ENCODE peak calls at places on chromosomes 12 and 14, in eight cellular contexts. I is endothelial cell of umbilical vein, U is K562, N is SK-N-SH, J is A549, P is HCT116, T is HepG2, O is H1. E is an unnamed sample.
A peak's percentile ranks its signal among the peaks of the same experiment; 100 is the strongest.

GRCh38 chr12:116784238-116784612 is 46.1 kb downstream of the RNFT2 start:
- DNase-seq in I (no peak), U (peak; percentile 84), N (peak; percentile 25), J (peak; percentile 55), P (peak; percentile 18), T (no peak), O (no peak), E (peak; percentile 50)

GRCh38 chr14:99511421-99512109 is 30.4 kb downstream of the CCNK start:
- DNase-seq in I (no peak), U (no peak), N (peak; percentile 21), J (no peak), P (no peak), T (no peak), O (no peak), E (no peak)

GRCh38 chr14:52048641-52049204 is 20.1 kb downstream of the NID2 start:
- DNase-seq in I (no peak), U (no peak), N (no peak), J (no peak), P (no peak), T (no peak), O (no peak), E (no peak)

GRCh38 chr12:89731064-89731463 is 22.4 kb upstream of the ATP2B1 start:
- DNase-seq in I (no peak), U (no peak), N (no peak), J (no peak), P (no peak), T (no peak), O (no peak), E (no peak)

GRCh38 chr12:39852346-39852745 is 232.7 kb upstream of the ABCD2 start:
- DNase-seq in I (no peak), U (no peak), N (no peak), J (no peak), P (no peak), T (no peak), O (no peak), E (no peak)

GRCh38 chr12:92821142-92821541 is 108.0 kb downstream of the EEA1 start:
- DNase-seq in I (peak; percentile 43), U (no peak), N (no peak), J (no peak), P (no peak), T (no peak), O (no peak), E (no peak)

GRCh38 chr14:99729991-99730875 is 46.1 kb downstream of the CYP46A1 start:
- DNase-seq in I (peak; percentile 58), U (peak; percentile 71), N (peak; percentile 97), J (peak; percentile 77), P (no peak), T (peak; percentile 93), O (peak; percentile 100), E (peak; percentile 43)

GRCh38 chr12:6700646-6701051 is at the start of gene PIANP:
- DNase-seq in I (no peak), U (peak; percentile 25), N (peak; percentile 92), J (peak; percentile 30), P (no peak), T (no peak), O (peak; percentile 72), E (no peak)

GRCh38 chr14:51323492-51323891 is 83.4 kb downstream of the TMX1 start:
- DNase-seq in I (no peak), U (no peak), N (no peak), J (no peak), P (no peak), T (no peak), O (no peak), E (no peak)

GRCh38 chr14:38721822-38722431 is 381.1 kb downstream of the SEC23A start:
- DNase-seq in I (peak; percentile 89), U (peak; percentile 12), N (peak; percentile 4), J (peak; percentile 18), P (peak; percentile 40), T (peak; percentile 77), O (peak; percentile 88), E (peak; percentile 48)

GRCh38 chr12:19972325-19973288 is 395.7 kb upstream of the PDE3A start:
- DNase-seq in I (no peak), U (no peak), N (no peak), J (no peak), P (no peak), T (no peak), O (no peak), E (no peak)

GRCh38 chr14:88505621-88506020 is 49.2 kb downstream of the PTPN21 start:
- DNase-seq in I (no peak), U (no peak), N (no peak), J (no peak), P (no peak), T (no peak), O (no peak), E (no peak)

GRCh38 chr12:103800252-103800771 is 40.7 kb downstream of the NT5DC3 start:
- DNase-seq in I (peak; percentile 85), U (no peak), N (peak; percentile 24), J (no peak), P (no peak), T (peak; percentile 47), O (no peak), E (peak; percentile 37)

GRCh38 chr12:29148958-29149690 is at the start of gene FAR2:
- DNase-seq in I (peak; percentile 61), U (peak; percentile 53), N (peak; percentile 85), J (peak; percentile 16), P (no peak), T (no peak), O (peak; percentile 75), E (peak; percentile 98)

GRCh38 chr12:32454075-32454474 is 54.7 kb downstream of the FGD4 start:
- DNase-seq in I (peak; percentile 68), U (no peak), N (no peak), J (peak; percentile 47), P (peak; percentile 35), T (no peak), O (no peak), E (no peak)

GRCh38 chr12:5941907-5942306 is 3.2 kb downstream of the ANO2 start:
- DNase-seq in I (no peak), U (no peak), N (no peak), J (no peak), P (no peak), T (no peak), O (no peak), E (no peak)

GRCh38 chr14:89367449-89368120 is 49.4 kb downstream of the FOXN3 start:
- DNase-seq in I (no peak), U (no peak), N (no peak), J (no peak), P (no peak), T (no peak), O (no peak), E (no peak)

GRCh38 chr12:13234045-13234641 is 37.6 kb downstream of the EMP1 start:
- DNase-seq in I (peak; percentile 77), U (peak; percentile 14), N (peak; percentile 46), J (peak; percentile 73), P (peak; percentile 61), T (peak; percentile 34), O (peak; percentile 69), E (peak; percentile 57)

GRCh38 chr12:28023156-28023887 is 50.8 kb upstream of the PTHLH start:
- DNase-seq in I (peak; percentile 74), U (no peak), N (no peak), J (no peak), P (peak; percentile 53), T (peak; percentile 20), O (no peak), E (peak; percentile 68)

GRCh38 chr14:67432088-67432564 is 20.2 kb upstream of the PLEK2 start:
- DNase-seq in I (no peak), U (no peak), N (no peak), J (no peak), P (no peak), T (no peak), O (no peak), E (no peak)

GRCh38 chr14:95496111-95496681 is 20.3 kb downstream of the SYNE3 start:
- DNase-seq in I (peak; percentile 10), U (no peak), N (no peak), J (no peak), P (no peak), T (no peak), O (no peak), E (peak; percentile 42)
- TF ChIP-seq MAX in I (no peak), U (no peak), N (no peak), J (no peak), P (no peak), T (no peak), O (no peak), E (no peak)

DNA sequence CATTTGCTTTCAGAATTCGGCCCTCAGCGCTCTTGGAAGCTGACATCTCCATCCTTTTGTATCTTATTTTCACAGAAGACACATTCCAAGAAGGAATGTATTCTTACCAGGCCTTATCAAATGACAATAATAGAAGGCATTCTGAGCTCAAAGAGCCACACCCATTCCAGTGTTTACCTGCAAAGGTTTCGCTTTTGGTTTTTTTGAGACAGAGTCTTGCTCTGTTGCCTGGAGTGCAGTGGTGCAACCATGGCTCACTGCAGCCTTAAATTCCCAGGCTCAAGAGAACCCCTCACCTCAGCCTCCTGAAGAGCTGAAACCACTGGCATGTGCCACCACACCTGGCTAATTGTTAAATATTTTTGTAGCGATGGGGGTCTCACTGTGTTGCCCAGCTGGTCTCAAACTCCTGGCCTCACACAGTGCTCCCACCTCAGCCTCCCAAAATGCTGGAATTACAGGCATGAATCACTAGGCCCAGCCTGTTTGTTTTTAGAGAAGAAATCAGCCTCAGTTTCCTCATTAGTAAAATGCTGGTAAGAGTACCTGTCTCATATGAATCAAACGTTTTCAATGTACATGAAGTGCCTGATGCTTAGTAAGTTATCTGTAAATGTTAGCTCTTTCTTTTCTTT is 69.2 kb downstream of the SLC6A12 start:
- DNase-seq in I (no peak), U (no peak), N (no peak), J (no peak), P (no peak), T (no peak), O (no peak), E (no peak)
- H3K4me3 ChIP-seq in I (no peak overlapping the region), U (no peak overlapping the region), N (no peak overlapping the region), J (no peak overlapping the region), P (no peak overlapping the region), T (peak overlapping the region; percentile 45), O (no peak overlapping the region), E (no peak overlapping the region)

DNA sequence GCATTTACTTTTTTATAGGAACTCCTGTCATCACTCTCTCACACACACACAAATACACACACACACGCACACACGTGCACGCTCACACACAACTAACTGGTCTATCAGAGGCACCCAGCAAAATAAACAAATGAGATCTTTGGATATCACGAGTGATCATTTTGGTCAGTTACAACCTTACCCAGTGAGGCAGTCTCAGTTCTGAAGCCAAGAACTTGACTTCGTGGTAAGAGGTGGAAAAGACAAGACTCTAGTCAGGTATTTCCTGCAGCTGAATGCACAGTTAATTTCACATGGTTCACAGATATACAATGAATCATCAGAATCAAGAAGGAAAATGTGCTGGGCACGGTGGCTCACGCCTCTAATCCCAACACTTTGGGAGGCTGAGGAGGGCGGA is 39.4 kb downstream of the ATF7 start:
- DNase-seq in I (no peak), U (no peak), N (no peak), J (no peak), P (no peak), T (no peak), O (no peak), E (no peak)
- TF ChIP-seq MAX in I (no peak), U (no peak), N (no peak), J (no peak), P (no peak), T (no peak), O (no peak), E (no peak)

DNA sequence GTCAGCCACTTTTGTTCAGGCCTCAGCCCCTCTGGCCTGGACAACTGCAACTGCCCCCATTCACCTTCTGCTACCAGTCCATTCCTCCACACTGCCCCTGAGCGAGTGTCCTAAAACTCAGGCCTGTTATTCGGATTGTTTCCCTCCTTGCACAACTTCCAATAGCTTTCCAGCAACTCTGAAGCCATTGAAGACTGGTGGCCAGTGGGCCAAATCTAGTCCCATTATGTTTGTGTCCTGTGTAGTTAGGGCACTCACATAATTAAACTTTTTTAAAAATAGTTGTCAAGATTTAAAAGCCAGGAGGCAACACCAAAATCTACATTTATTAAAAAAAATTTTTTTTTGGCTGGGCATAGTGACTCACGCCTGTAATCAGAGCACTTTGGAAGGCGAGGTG is 17.8 kb upstream of the FIGNL2 start:
- DNase-seq in I (no peak), U (no peak), N (no peak), J (no peak), P (no peak), T (no peak), O (no peak), E (no peak)
- H3K4me3 ChIP-seq in I (no peak overlapping the region), U (no peak overlapping the region), N (no peak overlapping the region), J (no peak overlapping the region), P (no peak overlapping the region), T (no peak overlapping the region), O (no peak overlapping the region), E (no peak overlapping the region)

E was measured in NB4.